ENCODE peak calls at places on chromosomes 16 and 17, in six cellular contexts. J, H, A, C, Q and S are unnamed samples.

GRCh38 chr17:36482611-36483504 is 3.6 kb upstream of the ZNHIT3 start:
- DNase-seq in Q (peak; percentile 7), A (peak; percentile 93), H (peak; percentile 80), J (peak; percentile 73), C (peak; percentile 64), S (no peak)

GRCh38 chr16:84608281-84608680 is 9.6 kb downstream of the COTL1 start:
- DNase-seq in Q (no peak), H (no peak), A (no peak), C (no peak), J (no peak), S (no peak)

GRCh38 chr16:56353054-56353921 is 72.1 kb downstream of the AMFR start:
- DNase-seq in Q (no peak), A (no peak), J (no peak), C (no peak), H (no peak), S (no peak)

GRCh38 chr16:66443269-66443652 is 16.2 kb downstream of the BEAN1 start:
- DNase-seq in C (no peak), H (no peak), J (peak; percentile 60), Q (no peak), A (no peak), S (no peak)

GRCh38 chr17:12985431-12986285 is 32.2 kb downstream of the ELAC2 start:
- DNase-seq in Q (no peak), A (no peak), H (no peak), J (peak; percentile 61), C (peak; percentile 78), S (no peak)

GRCh38 chr16:85649411-85649977 is 36.4 kb downstream of the GSE1 start:
- DNase-seq in Q (no peak), C (no peak), J (no peak), A (no peak), H (no peak), S (no peak)

GRCh38 chr16:84548971-84549844 is 44.7 kb upstream of the MEAK7 start:
- DNase-seq in A (no peak), Q (no peak), H (peak; percentile 37), J (no peak), C (peak; percentile 34), S (no peak)

GRCh38 chr16:8866884-8867482 is 1.8 kb downstream of the CARHSP1 start:
- DNase-seq in H (no peak), A (peak; percentile 50), C (no peak), J (no peak), Q (no peak), S (no peak)

GRCh38 chr17:27630607-27631408 is at the start of gene LGALS9:
- DNase-seq in H (no peak), A (no peak), Q (no peak), J (peak; percentile 16), C (peak; percentile 56), S (no peak)

GRCh38 chr16:87855852-87856715 is 13.2 kb downstream of the SLC7A5 start:
- DNase-seq in H (no peak), Q (no peak), A (no peak), C (peak; percentile 52), J (no peak), S (peak; percentile 20)